ENCODE peak calls at places on chromosomes 7 and 10, in four cellular contexts. M is neuronal stem cell, X is H1, O is H9. V is an unnamed sample.

GRCh38 chr7:666454-667292 is 59.8 kb upstream of the DNAAF5 start:
- DNase-seq in M (no peak), O (no peak), X (no peak), V (no peak)

GRCh38 chr7:17524746-17525145 is 226.3 kb downstream of the AHR start:
- DNase-seq in O (no peak), X (no peak), M (no peak), V (peak; percentile 67)

GRCh38 chr10:80444646-80445319 is 9.3 kb upstream of the TSPAN14 start:
- DNase-seq in M (peak; percentile 70), X (peak; percentile 58), O (peak; percentile 65), V (peak; percentile 85)

GRCh38 chr10:61952028-61952638 is 50.6 kb downstream of the ARID5B start:
- DNase-seq in M (no peak), O (no peak), X (no peak), V (no peak)

GRCh38 chr10:5927306-5927705 is 37.3 kb downstream of the FBH1 start:
- DNase-seq in O (no peak), X (no peak), M (no peak), V (no peak)

GRCh38 chr10:103847909-103848468 is 7.4 kb downstream of the SH3PXD2A start:
- DNase-seq in O (peak; percentile 56), M (no peak), X (peak; percentile 69), V (no peak)

GRCh38 chr10:32155075-32155516 is 98.9 kb upstream of the KIF5B start:
- DNase-seq in M (no peak), O (no peak), X (no peak), V (peak; percentile 56)

GRCh38 chr7:44637788-44638594 is 31.6 kb downstream of the OGDH start:
- DNase-seq in M (no peak), O (no peak), X (peak; percentile 23), V (peak; percentile 95)

GRCh38 chr10:83542774-83543291 is 596.5 kb upstream of the GHITM start:
- DNase-seq in O (no peak), M (no peak), X (no peak), V (peak; percentile 79)

GRCh38 chr7:90726623-90727022 is 130.5 kb downstream of the CDK14 start:
- DNase-seq in O (no peak), X (no peak), M (no peak), V (peak; percentile 72)

GRCh38 chr10:5524721-5525531 is at the start of gene CALML3:
- DNase-seq in X (no peak), O (no peak), M (no peak), V (no peak)

GRCh38 chr10:65142641-65143435 is 1621.6 kb downstream of the REEP3 start:
- DNase-seq in O (no peak), X (no peak), M (no peak), V (no peak)

GRCh38 chr7:141045126-141045841 is 28.6 kb upstream of the TMEM178B start:
- DNase-seq in M (no peak), O (no peak), X (no peak), V (peak; percentile 10)

GRCh38 chr7:108158766-108159165 is 28.6 kb upstream of the LAMB4 start:
- DNase-seq in X (no peak), O (no peak), M (no peak), V (no peak)

GRCh38 chr10:48634198-48634983 is 29.5 kb upstream of the ARHGAP22 start:
- DNase-seq in M (no peak), X (no peak), O (no peak), V (peak; percentile 68)

GRCh38 chr10:35378547-35379210 is 42.4 kb downstream of the CCNY start:
- DNase-seq in X (peak; percentile 41), O (no peak), M (no peak), V (peak; percentile 45)

GRCh38 chr7:139909379-139910050 is 80.5 kb downstream of the TBXAS1 start:
- DNase-seq in M (no peak), X (no peak), O (no peak), V (no peak)

GRCh38 chr7:39415091-39415820 is 150.9 kb upstream of the YAE1 start:
- DNase-seq in M (no peak), X (no peak), O (no peak), V (no peak)

GRCh38 chr10:33211123-33211878 is 123.2 kb downstream of the NRP1 start:
- DNase-seq in O (no peak), M (no peak), X (no peak), V (peak; percentile 68)

GRCh38 chr10:97002670-97003069 is 170.6 kb downstream of the LCOR start:
- DNase-seq in X (no peak), O (no peak), M (no peak), V (no peak)

GRCh38 chr7:29239638-29240037 is 45.1 kb downstream of the CHN2 start:
- DNase-seq in M (no peak), X (peak; percentile 58), O (peak; percentile 56), V (no peak)

GRCh38 chr10:127408733-127409132 is 140.4 kb upstream of the NPS start:
- DNase-seq in M (no peak), O (no peak), X (no peak), V (no peak)

DNA sequence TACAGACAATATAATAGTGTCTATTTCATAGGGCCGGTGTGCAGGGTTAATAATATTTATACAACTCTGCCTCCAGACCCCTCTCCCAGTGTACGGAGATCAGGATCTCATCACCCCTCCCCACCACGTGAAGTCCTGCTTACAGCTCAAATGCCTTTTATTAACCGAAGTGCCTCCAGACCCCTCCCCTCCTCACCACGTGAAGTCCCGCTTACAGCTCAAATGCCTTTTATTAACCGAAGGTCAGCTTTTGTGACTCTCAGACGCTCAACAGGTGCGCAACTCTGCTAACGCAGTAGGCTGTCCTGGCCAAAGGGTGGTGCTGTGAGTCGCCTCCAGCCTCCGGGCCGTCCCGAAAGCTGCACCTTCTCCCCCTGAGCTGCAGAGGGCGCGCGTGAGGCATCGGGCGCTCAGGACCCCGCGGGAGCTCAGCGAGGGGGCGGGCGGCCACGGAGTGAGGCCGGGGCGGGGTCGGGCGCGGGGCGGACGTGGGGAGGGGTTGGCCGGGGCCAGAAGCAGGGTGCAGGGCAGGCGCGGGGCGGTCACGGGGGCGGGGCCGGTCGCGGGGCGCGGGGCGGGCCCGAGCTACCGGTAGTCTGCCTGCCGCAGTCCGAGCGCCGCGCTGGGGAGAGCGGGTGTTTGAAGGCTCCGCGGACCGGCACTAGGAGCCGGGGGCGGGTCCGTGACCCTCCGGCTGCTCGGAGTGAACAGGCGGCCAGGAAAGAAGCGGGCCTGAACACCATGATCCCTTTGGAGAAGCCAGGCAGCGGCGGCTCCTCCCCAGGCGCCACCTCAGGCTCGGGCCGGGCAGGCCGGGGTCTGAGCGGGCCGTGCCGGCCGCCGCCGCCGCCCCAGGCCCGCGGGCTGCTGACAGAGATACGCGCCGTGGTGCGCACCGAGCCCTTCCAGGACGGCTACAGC is at the start of gene STK17A:
- DNase-seq in O (peak; percentile 97), M (peak; percentile 95), X (peak; percentile 94), V (peak; percentile 86)
- H4K8ac ChIP-seq in O (no peak within 1 kb of the TSS), M (no peak within 1 kb of the TSS), X (peak within 1 kb of the TSS; percentile 60), V (peak within 1 kb of the TSS; percentile 72)

DNA sequence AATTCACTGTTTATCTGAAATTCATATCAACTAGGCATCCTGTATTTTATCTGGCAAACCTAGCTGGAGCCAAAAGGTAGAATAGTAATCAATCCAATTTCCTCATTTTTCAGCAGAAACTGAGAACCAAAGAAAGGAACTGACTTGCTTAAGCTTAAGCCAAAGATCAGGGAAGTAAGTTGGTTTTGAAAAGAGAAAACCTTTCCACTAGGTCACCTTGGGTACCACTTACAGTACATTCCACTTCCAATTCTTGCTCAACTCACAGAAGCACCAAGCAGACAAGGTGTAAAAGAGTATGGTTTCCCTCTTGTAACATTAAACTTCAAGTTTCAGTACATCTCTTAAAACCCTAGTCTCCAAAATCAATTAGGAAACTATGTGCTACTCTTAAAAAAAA is 79.6 kb downstream of the ZFAND4 start:
- DNase-seq in M (no peak), X (no peak), O (no peak), V (no peak)
- H3K9ac ChIP-seq in M (no peak overlapping the region), X (no peak overlapping the region), O (no peak overlapping the region), V (peak overlapping the region; percentile 95)

GRCh38 chr7:70458195-70458695 is 673.7 kb upstream of the GALNT17 start:
- DNase-seq in O (no peak), M (no peak), X (no peak), V (no peak)
- H2BK12ac ChIP-seq in O (no peak overlapping the region), M (no peak overlapping the region), X (no peak overlapping the region), V (no peak overlapping the region)

GRCh38 chr7:106215868-106216516 is 68.8 kb downstream of the NAMPT start:
- DNase-seq in O (no peak), X (no peak), M (no peak), V (no peak)
- H4K8ac ChIP-seq in O (no peak overlapping the region), X (no peak overlapping the region), M (no peak overlapping the region), V (no peak overlapping the region)